ENCODE peak calls at places on chromosomes 7 and 10, in five cellular contexts. R is HCT116, A is body of pancreas, W is transverse colon, O is lower lobe of right lung. H is an unnamed sample.

GRCh38 chr7:30553141-30553540 is 41.5 kb upstream of the GARS1 start:
- DNase-seq in R (no peak), A (no peak), W (no peak), O (no peak), H (no peak)

GRCh38 chr10:11351801-11352200 is 259.6 kb downstream of the USP6NL start:
- DNase-seq in R (no peak), A (no peak), W (no peak), O (no peak), H (no peak)

GRCh38 chr7:42359946-42360345 is 122.9 kb upstream of the GLI3 start:
- DNase-seq in R (no peak), A (no peak), W (no peak), O (no peak), H (no peak)

GRCh38 chr10:58438986-58439385 is 53.8 kb downstream of the TFAM start:
- DNase-seq in R (no peak), A (no peak), W (no peak), O (no peak), H (no peak)

GRCh38 chr7:36668080-36668479 is 56.2 kb downstream of the AOAH start:
- DNase-seq in R (no peak), A (no peak), W (no peak), O (no peak), H (no peak)

GRCh38 chr7:98266840-98267239 is 14.6 kb upstream of the BRI3 start:
- DNase-seq in R (no peak), A (no peak), W (no peak), O (no peak), H (no peak)

GRCh38 chr10:74177140-74177677 is 26.2 kb downstream of the ADK start:
- DNase-seq in R (no peak), A (peak), W (peak), O (peak), H (peak)

GRCh38 chr7:4762121-4763055 is 13.0 kb upstream of the AP5Z1 start:
- DNase-seq in R (no peak), A (no peak), W (no peak), O (no peak), H (no peak)

GRCh38 chr10:75266945-75267344 is 31.2 kb upstream of the COMTD1 start:
- DNase-seq in R (no peak), A (no peak), W (no peak), O (no peak), H (no peak)

GRCh38 chr7:105600720-105601550 is 19.6 kb upstream of the EFCAB10 start:
- DNase-seq in R (no peak), A (no peak), W (no peak), O (peak), H (peak)

GRCh38 chr10:2958659-2959058 is 108.7 kb upstream of the PFKP start:
- DNase-seq in R (no peak), A (no peak), W (no peak), O (no peak), H (no peak)

GRCh38 chr7:35487402-35487801 is 207.5 kb downstream of the HERPUD2 start:
- DNase-seq in R (no peak), A (no peak), W (no peak), O (no peak), H (no peak)

GRCh38 chr7:31462636-31463035 is 51.3 kb upstream of the ITPRID1 start:
- DNase-seq in R (no peak), A (no peak), W (no peak), O (no peak), H (no peak)

GRCh38 chr7:100675581-100676350 is 2.2 kb downstream of the GNB2 start:
- DNase-seq in R (no peak), A (peak), W (peak), O (peak), H (peak)

GRCh38 chr10:52335665-52336064 is 21.6 kb downstream of the DKK1 start:
- DNase-seq in R (no peak), A (no peak), W (no peak), O (no peak), H (no peak)

GRCh38 chr10:54559498-54559897 is 241.5 kb downstream of the PCDH15 start:
- DNase-seq in R (no peak), A (no peak), W (no peak), O (no peak), H (no peak)

GRCh38 chr7:103735377-103735776 is 254.1 kb downstream of the RELN start:
- DNase-seq in R (no peak), A (no peak), W (no peak), O (no peak), H (no peak)

GRCh38 chr7:39603931-39604330 is 19.4 kb upstream of the RALA start:
- DNase-seq in R (no peak), A (no peak), W (no peak), O (no peak), H (no peak)

GRCh38 chr7:14207154-14207553 is 217.7 kb upstream of the ETV1 start:
- DNase-seq in R (no peak), A (no peak), W (no peak), O (no peak), H (no peak)

GRCh38 chr10:95513941-95514392 is 47.2 kb downstream of the SORBS1 start:
- DNase-seq in R (no peak), A (peak), W (no peak), O (no peak), H (no peak)

GRCh38 chr10:43821103-43821502 is 172.4 kb upstream of the ZNF32 start:
- DNase-seq in R (no peak), A (no peak), W (no peak), O (no peak), H (no peak)

GRCh38 chr10:132411561-132412253 is 14.7 kb downstream of the PWWP2B start:
- DNase-seq in R (no peak), A (peak), W (peak), O (peak), H (peak)

GRCh38 chr10:21481407-21481806 is 44.1 kb downstream of the SKIDA1 start:
- DNase-seq in R (no peak), A (no peak), W (no peak), O (no peak), H (no peak)

GRCh38 chr7:50653116-50653854 is 88.1 kb upstream of the DDC start:
- DNase-seq in R (no peak), A (no peak), W (peak), O (no peak), H (no peak)

GRCh38 chr7:64630496-64630895 is 35.4 kb upstream of the ZNF107 start:
- DNase-seq in R (peak), A (no peak), W (no peak), O (no peak), H (peak)

GRCh38 chr7:99086532-99086931 is 57.4 kb downstream of the SMURF1 start:
- DNase-seq in R (no peak), A (no peak), W (no peak), O (no peak), H (no peak)

GRCh38 chr10:93346060-93346459 is 136.1 kb downstream of the MYOF start:
- DNase-seq in R (no peak), A (no peak), W (no peak), O (no peak), H (no peak)

GRCh38 chr7:27899601-27900000 is 159.6 kb downstream of the TAX1BP1 start:
- DNase-seq in R (no peak), A (no peak), W (no peak), O (no peak), H (no peak)

GRCh38 chr10:109887272-109887671 is 36.0 kb downstream of the XPNPEP1 start:
- DNase-seq in R (no peak), A (no peak), W (no peak), O (no peak), H (no peak)

GRCh38 chr10:132363376-132363775 is 31.4 kb downstream of the LRRC27 start:
- DNase-seq in R (no peak), A (no peak), W (no peak), O (peak), H (no peak)

GRCh38 chr10:101571573-101571925 is 16.5 kb downstream of the POLL start:
- DNase-seq in R (no peak), A (no peak), W (no peak), O (no peak), H (no peak)
- H3K27ac ChIP-seq in R (no peak), A (no peak), W (no peak), O (no peak), H (no peak)

DNA sequence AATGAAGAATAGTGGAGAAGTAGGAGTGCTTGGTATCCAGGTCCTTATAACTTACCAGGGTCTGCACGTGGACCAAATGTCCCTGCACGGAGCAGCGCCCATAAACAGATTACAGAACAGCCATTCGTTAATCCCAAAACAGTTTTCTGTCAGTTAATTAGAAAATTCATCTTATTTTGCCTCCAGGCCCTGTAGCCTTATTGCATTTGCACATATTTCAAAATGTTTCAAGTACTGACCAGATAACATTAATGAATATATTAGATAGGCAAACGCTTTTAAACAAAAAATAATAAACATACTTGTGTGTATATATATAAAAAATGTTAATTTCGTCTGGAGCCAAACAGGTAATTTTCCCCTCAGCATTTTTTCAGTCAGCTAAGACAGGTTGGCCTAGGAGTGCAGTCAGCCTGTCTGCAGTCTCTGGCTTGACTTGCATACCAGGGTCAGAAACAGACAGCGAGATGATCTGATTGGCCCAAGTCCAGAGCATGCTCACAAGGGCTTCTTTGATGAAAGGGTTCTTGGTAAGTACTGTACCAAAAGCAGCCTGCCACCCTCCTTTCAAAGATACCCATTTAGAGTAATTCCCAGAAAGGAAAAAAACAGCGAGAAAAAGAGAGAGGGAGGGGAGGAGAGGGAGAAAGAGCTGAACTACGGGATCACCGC is 194.5 kb upstream of the TCF7L2 start:
- DNase-seq in R (no peak), A (no peak), W (no peak), O (no peak), H (no peak)
- H3K27ac ChIP-seq in R (no peak), A (no peak), W (no peak), O (no peak), H (no peak)

GRCh38 chr7:85185355-85186082 is 1.3 kb downstream of the SEMA3D start:
- DNase-seq in R (no peak), A (peak), W (peak), O (peak), H (peak)
- H3K27ac ChIP-seq in R (no peak), A (no peak), W (peak), O (peak), H (no peak)

GRCh38 chr10:72220637-72221036 is 4.6 kb upstream of the ASCC1 start:
- DNase-seq in R (no peak), A (no peak), W (no peak), O (no peak), H (no peak)

GRCh38 chr10:72218329-72218728 is 2.3 kb upstream of the ASCC1 start:
- DNase-seq in R (no peak), A (no peak), W (no peak), O (no peak), H (no peak)

GRCh38 chr10:72218756-72219155 is 2.7 kb upstream of the ASCC1 start:
- DNase-seq in R (no peak), A (no peak), W (no peak), O (no peak), H (no peak)

GRCh38 chr10:72221278-72221677 is 5.2 kb upstream of the ASCC1 start:
- DNase-seq in R (no peak), A (no peak), W (no peak), O (no peak), H (no peak)

DNA sequence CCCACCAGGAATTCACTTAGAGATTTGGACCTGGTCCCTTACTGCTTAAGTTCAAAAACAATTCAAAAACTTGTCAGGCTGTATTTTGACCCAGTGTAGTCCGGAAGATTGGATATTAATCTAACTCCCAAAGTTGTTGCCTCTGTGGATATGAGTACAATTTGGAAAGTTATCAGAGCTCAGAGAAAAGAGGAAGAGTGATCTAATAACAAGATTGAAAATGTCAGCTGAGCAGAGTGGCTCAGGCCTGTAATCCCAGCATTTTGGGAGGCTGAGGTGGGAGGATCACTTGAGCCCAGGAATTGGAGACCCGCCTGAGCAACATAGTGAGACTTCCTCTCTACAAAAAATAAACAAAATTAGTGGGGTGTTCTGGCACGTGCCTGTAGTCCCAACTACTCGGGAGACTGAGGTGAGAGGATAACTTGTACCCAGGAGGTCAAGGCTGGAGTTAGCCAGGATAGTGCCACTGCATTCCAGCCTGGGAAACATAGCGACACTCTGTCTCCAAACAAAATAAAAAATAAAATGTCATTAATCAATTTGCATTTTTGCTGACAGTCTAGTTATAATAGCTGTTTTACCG is 3.2 kb upstream of the ASCC1 start:
- DNase-seq in R (no peak), A (no peak), W (no peak), O (no peak), H (no peak)
- H3K27ac ChIP-seq in R (no peak), A (peak), W (peak), O (peak), H (no peak)

DNA sequence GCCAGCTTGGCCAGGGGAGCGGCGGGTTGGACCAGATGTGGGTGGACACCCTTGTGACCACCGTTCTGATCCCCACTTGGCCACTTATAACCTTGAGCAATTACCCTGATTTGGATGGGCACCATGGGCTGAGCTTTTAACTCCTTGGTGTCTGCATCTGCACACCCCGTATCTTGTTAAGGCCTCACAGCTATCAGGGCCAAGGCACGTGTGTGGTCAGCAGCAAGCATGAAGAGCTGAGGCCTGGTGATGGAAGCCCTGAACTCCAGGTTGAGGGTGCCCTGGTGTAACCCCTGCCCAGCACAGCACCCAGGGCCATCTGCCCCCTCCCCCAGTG is 89.2 kb downstream of the ZMIZ1 start:
- DNase-seq in R (no peak), A (no peak), W (no peak), O (no peak), H (no peak)
- H3K27ac ChIP-seq in R (peak), A (peak), W (peak), O (peak), H (no peak)

GRCh38 chr10:59881640-59882039 is 24.7 kb downstream of the CCDC6 start:
- DNase-seq in R (no peak), A (no peak), W (no peak), O (no peak), H (no peak)

GRCh38 chr10:59887006-59887405 is 19.4 kb downstream of the CCDC6 start:
- DNase-seq in R (no peak), A (no peak), W (no peak), O (no peak), H (no peak)

GRCh38 chr10:59880976-59881510 is 25.3 kb downstream of the CCDC6 start:
- DNase-seq in R (no peak), A (no peak), W (no peak), O (no peak), H (no peak)

GRCh38 chr10:59887972-59888640 is 18.2 kb downstream of the CCDC6 start:
- DNase-seq in R (no peak), A (no peak), W (no peak), O (no peak), H (no peak)

DNA sequence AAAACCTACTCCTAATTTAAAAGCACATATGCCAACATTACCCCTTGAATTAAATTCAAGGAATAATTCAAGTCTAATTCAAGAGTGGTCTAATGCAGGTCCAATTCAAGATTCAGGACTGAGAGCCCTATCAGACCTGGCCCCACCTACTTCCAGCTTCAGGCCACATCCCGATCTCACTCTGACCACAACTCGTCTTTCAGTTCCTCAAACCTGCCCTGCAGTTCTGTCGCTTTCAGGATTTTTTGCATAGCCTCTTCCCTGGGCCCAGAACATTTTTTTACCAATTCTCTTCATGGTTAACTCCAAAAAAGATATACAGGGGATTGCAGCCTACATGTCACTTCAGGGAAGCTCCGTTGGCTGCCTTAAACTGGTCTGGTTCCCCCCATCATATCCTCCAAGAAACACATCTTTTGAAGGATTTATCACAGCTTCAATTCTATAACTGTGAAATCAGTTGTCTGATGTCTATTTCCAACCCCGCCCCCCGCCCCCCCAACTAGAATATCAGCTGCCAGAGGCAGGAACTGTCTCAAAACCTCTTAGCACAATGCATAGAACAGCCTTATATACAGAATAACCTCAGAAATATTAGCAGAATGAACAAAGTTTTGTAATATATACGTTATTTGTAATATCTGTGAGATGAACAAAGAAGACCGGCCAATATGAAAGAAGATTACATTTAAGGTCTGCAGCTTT is 20.8 kb downstream of the CCDC6 start:
- DNase-seq in R (no peak), A (no peak), W (peak), O (no peak), H (no peak)
- H3K27ac ChIP-seq in R (no peak), A (no peak), W (no peak), O (no peak), H (no peak)

GRCh38 chr10:79391231-79392019 is 44.2 kb downstream of the PPIF start:
- DNase-seq in R (no peak), A (peak), W (peak), O (peak), H (peak)

GRCh38 chr10:79390057-79390456 is 42.8 kb downstream of the PPIF start:
- DNase-seq in R (no peak), A (no peak), W (no peak), O (no peak), H (no peak)

GRCh38 chr10:79392020-79392398 is 44.7 kb downstream of the PPIF start:
- DNase-seq in R (no peak), A (peak), W (peak), O (peak), H (no peak)

GRCh38 chr10:79392506-79393176 is 45.4 kb downstream of the PPIF start:
- DNase-seq in R (no peak), A (no peak), W (no peak), O (peak), H (no peak)

DNA sequence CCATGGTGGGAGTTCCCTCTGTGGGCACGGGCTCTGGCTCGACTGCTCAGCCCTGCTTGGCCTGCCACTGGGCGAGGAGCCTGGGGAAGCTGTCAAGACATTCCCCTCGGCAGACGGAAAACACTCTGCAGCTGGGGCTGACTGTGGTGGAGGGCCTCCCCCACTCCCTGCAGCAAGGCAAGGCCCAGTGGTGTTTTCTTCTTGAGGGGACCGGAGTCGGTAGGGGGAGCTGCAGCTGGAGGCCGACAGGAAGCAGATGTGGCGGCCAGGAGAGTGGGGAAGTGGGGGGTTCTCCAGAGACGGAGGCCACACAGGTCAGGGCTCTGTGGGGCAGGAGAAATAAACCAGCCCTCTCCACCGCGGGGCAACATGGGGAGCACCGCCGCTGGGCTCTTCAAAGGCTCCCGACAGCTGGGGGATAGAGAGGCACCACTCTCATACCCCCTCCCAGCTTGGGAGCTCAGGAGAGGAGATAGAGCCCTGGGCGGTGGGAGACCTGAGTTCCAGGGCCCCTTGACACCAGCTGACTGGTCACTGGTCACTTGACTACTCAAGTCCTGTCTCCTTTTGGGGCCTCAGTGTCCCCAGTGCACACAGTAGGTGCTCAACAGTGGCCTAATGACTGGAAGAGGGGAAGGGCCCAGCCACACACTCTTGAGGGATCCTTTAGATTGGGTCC is 43.4 kb downstream of the PPIF start:
- DNase-seq in R (no peak), A (peak), W (peak), O (peak), H (peak)
- H3K27ac ChIP-seq in R (no peak), A (no peak), W (peak), O (no peak), H (no peak)

GRCh38 chr7:49245062-49245461 is 320.7 kb downstream of the CDC14C start:
- DNase-seq in R (no peak), A (no peak), W (no peak), O (no peak), H (no peak)
- H3K27ac ChIP-seq in R (no peak), A (no peak), W (no peak), O (no peak), H (no peak)

DNA sequence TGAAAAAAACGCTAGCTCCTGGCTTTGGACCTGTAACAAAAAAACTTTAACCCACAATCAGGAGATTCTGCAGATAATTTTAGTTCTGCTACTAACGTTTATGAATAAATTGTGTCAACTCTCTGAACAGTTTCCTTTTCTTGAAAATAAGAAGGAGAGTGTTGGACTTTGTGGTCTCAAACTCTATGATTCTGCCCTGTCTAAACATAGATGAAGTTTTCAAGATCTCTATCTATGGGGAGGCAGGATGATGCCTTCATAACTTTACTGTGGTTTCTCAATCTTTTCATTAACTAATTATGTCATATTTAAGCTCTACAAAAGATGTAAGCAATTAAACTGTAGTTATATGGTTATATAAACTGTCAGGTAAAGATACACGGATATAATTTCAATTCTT is 162.0 kb downstream of the REEP3 start:
- DNase-seq in R (no peak), A (no peak), W (no peak), O (no peak), H (no peak)
- H3K27ac ChIP-seq in R (no peak), A (no peak), W (no peak), O (no peak), H (no peak)

H was measured in WERI-Rb-1.